ENCODE peak calls at places on chromosome 12, in six cellular contexts. J is keratinocyte; Z is stimulated activated CD4-positive, alpha-beta T cell treated with anti-CD3 and anti-CD28 coated beads, Interleukin-2, amount 100 ng/mL, for 24 hours; W is EL; E is aorta; V is testis. X is an unnamed sample.

GRCh38 chr12:13368971-13369370 is 172.4 kb downstream of the EMP1 start:
- DNase-seq in J (no peak), Z (no peak), W (no peak), E (no peak), V (no peak), X (no peak)

GRCh38 chr12:105315726-105316125 is 14.8 kb upstream of the C12orf75 start:
- DNase-seq in J (no peak), Z (no peak), W (no peak), E (no peak), V (no peak), X (no peak)

GRCh38 chr12:1797011-1797901 is 23.1 kb upstream of the LRTM2 start:
- DNase-seq in J (no peak), Z (peak), W (no peak), E (peak), V (peak), X (no peak)

GRCh38 chr12:111444706-111445310 is 39.1 kb downstream of the SH2B3 start:
- DNase-seq in J (no peak), Z (peak), W (no peak), E (peak), V (peak), X (peak)

GRCh38 chr12:89663577-89664357 is 44.9 kb downstream of the ATP2B1 start:
- DNase-seq in J (peak), Z (peak), W (peak), E (no peak), V (no peak), X (peak)

GRCh38 chr12:4871514-4871913 is 38.2 kb upstream of the KCNA1 start:
- DNase-seq in J (no peak), Z (no peak), W (no peak), E (no peak), V (no peak), X (no peak)

GRCh38 chr12:89084751-89085150 is 267.6 kb downstream of the DUSP6 start:
- DNase-seq in J (no peak), Z (no peak), W (no peak), E (no peak), V (no peak), X (peak)

GRCh38 chr12:101877816-101878811 is 734 bp downstream of the DRAM1 start:
- DNase-seq in J (no peak), Z (no peak), W (peak), E (no peak), V (peak), X (peak)

GRCh38 chr12:11763760-11764520 is 114.5 kb downstream of the ETV6 start:
- DNase-seq in J (no peak), Z (no peak), W (peak), E (no peak), V (no peak), X (peak)

GRCh38 chr12:131872154-131873046 is 22.0 kb upstream of the ULK1 start:
- DNase-seq in J (peak), Z (no peak), W (peak), E (no peak), V (no peak), X (peak)

GRCh38 chr12:68536885-68537284 is 73.8 kb upstream of the RAP1B start:
- DNase-seq in J (no peak), Z (no peak), W (no peak), E (no peak), V (no peak), X (peak)

GRCh38 chr12:576613-577110 is 86.6 kb downstream of the NINJ2 start:
- DNase-seq in J (no peak), Z (no peak), W (no peak), E (peak), V (no peak), X (no peak)

GRCh38 chr12:113933201-113933786 is 32.8 kb downstream of the RBM19 start:
- DNase-seq in J (no peak), Z (no peak), W (peak), E (no peak), V (peak), X (no peak)

GRCh38 chr12:16588812-16589211 is 17.1 kb downstream of the LMO3 start:
- DNase-seq in J (no peak), Z (no peak), W (no peak), E (no peak), V (no peak), X (no peak)

GRCh38 chr12:50058743-50059312 is 1.4 kb downstream of the ASIC1 start:
- DNase-seq in J (no peak), Z (no peak), W (no peak), E (no peak), V (no peak), X (no peak)

GRCh38 chr12:95658386-95658785 is 107.1 kb upstream of the USP44 start:
- DNase-seq in J (no peak), Z (no peak), W (no peak), E (no peak), V (no peak), X (no peak)

GRCh38 chr12:47616440-47616839 is 89.4 kb downstream of the RPAP3 start:
- DNase-seq in J (no peak), Z (no peak), W (no peak), E (no peak), V (no peak), X (no peak)

GRCh38 chr12:96234591-96235496 is 40.7 kb downstream of the ELK3 start:
- DNase-seq in J (no peak), Z (no peak), W (no peak), E (no peak), V (no peak), X (no peak)

GRCh38 chr12:114864688-114865685 is 181.0 kb upstream of the TBX3 start:
- DNase-seq in J (no peak), Z (no peak), W (no peak), E (no peak), V (no peak), X (no peak)

GRCh38 chr12:89261982-89262381 is 90.3 kb downstream of the DUSP6 start:
- DNase-seq in J (no peak), Z (no peak), W (no peak), E (no peak), V (no peak), X (no peak)

GRCh38 chr12:130427381-130427887 is 89.7 kb downstream of the PIWIL1 start:
- DNase-seq in J (no peak), Z (no peak), W (no peak), E (no peak), V (no peak), X (no peak)

GRCh38 chr12:131830335-131831020 is 2.3 kb downstream of the MMP17 start:
- DNase-seq in J (no peak), Z (peak), W (peak), E (peak), V (peak), X (peak)

X was measured in lung microvascular endothelial cell.